ENCODE peak calls at places on chromosomes 4 and X, in seven cellular contexts. One of them, this sample, is unnamed.
A peak's percentile ranks its signal among the peaks of the same experiment; 100 is the strongest.

GRCh38 chr4:87427518-87427868 is 5.1 kb downstream of the NUDT9 start:
- DNase-seq in iPS-NIHi11: no peak
- DNase-seq in HEK293T: no peak
- DNase-seq in stimulated activated CD4-positive, alpha-beta T cell treated with anti-CD3 and anti-CD28 coated beads, Interleukin-2, amount 100 ng/mL, for 24 hours: no peak
- DNase-seq in cardiac fibroblast: no peak
- DNase-seq in upper lobe of right lung: no peak
- DNase-seq in AML-193: no peak
- DNase-seq in this sample: peak; percentile 48

GRCh38 chrX:24479924-24480722 is 15.0 kb downstream of the PDK3 start:
- DNase-seq in AML-193: peak; percentile 70
- DNase-seq in iPS-NIHi11: no peak
- DNase-seq in cardiac fibroblast: no peak
- DNase-seq in upper lobe of right lung: peak; percentile 64
- DNase-seq in stimulated activated CD4-positive, alpha-beta T cell treated with anti-CD3 and anti-CD28 coated beads, Interleukin-2, amount 100 ng/mL, for 24 hours: peak; percentile 66
- DNase-seq in HEK293T: no peak
- DNase-seq in this sample: no peak

GRCh38 chr4:69054578-69055200 is 41.6 kb upstream of the UGT2B7 start:
- DNase-seq in cardiac fibroblast: peak; percentile 95
- DNase-seq in AML-193: no peak
- DNase-seq in iPS-NIHi11: no peak
- DNase-seq in upper lobe of right lung: no peak
- DNase-seq in stimulated activated CD4-positive, alpha-beta T cell treated with anti-CD3 and anti-CD28 coated beads, Interleukin-2, amount 100 ng/mL, for 24 hours: no peak
- DNase-seq in HEK293T: no peak
- DNase-seq in this sample: no peak

GRCh38 chrX:101009086-101009485 is 39.6 kb downstream of the ARL13A start:
- DNase-seq in HEK293T: no peak
- DNase-seq in cardiac fibroblast: peak; percentile 13
- DNase-seq in AML-193: no peak
- DNase-seq in stimulated activated CD4-positive, alpha-beta T cell treated with anti-CD3 and anti-CD28 coated beads, Interleukin-2, amount 100 ng/mL, for 24 hours: no peak
- DNase-seq in iPS-NIHi11: no peak
- DNase-seq in upper lobe of right lung: no peak
- DNase-seq in this sample: no peak

GRCh38 chr4:28313729-28314713 is 1453.4 kb downstream of the STIM2 start:
- DNase-seq in cardiac fibroblast: no peak
- DNase-seq in stimulated activated CD4-positive, alpha-beta T cell treated with anti-CD3 and anti-CD28 coated beads, Interleukin-2, amount 100 ng/mL, for 24 hours: no peak
- DNase-seq in HEK293T: no peak
- DNase-seq in AML-193: no peak
- DNase-seq in upper lobe of right lung: no peak
- DNase-seq in iPS-NIHi11: no peak
- DNase-seq in this sample: no peak

GRCh38 chr4:134708616-134709015 is 507.0 kb upstream of the PABPC4L start:
- DNase-seq in stimulated activated CD4-positive, alpha-beta T cell treated with anti-CD3 and anti-CD28 coated beads, Interleukin-2, amount 100 ng/mL, for 24 hours: no peak
- DNase-seq in iPS-NIHi11: no peak
- DNase-seq in cardiac fibroblast: no peak
- DNase-seq in upper lobe of right lung: no peak
- DNase-seq in AML-193: no peak
- DNase-seq in HEK293T: no peak
- DNase-seq in this sample: peak; percentile 5

GRCh38 chrX:132071260-132071659 is 48.2 kb downstream of the STK26 start:
- DNase-seq in upper lobe of right lung: no peak
- DNase-seq in stimulated activated CD4-positive, alpha-beta T cell treated with anti-CD3 and anti-CD28 coated beads, Interleukin-2, amount 100 ng/mL, for 24 hours: no peak
- DNase-seq in cardiac fibroblast: peak; percentile 36
- DNase-seq in iPS-NIHi11: peak; percentile 5
- DNase-seq in AML-193: peak; percentile 12
- DNase-seq in HEK293T: peak; percentile 30
- DNase-seq in this sample: peak; percentile 9

GRCh38 chr4:74420863-74421262 is 24.1 kb upstream of the AREG start:
- DNase-seq in upper lobe of right lung: no peak
- DNase-seq in stimulated activated CD4-positive, alpha-beta T cell treated with anti-CD3 and anti-CD28 coated beads, Interleukin-2, amount 100 ng/mL, for 24 hours: no peak
- DNase-seq in iPS-NIHi11: no peak
- DNase-seq in AML-193: no peak
- DNase-seq in cardiac fibroblast: no peak
- DNase-seq in HEK293T: no peak
- DNase-seq in this sample: no peak

GRCh38 chrX:77749695-77750094 is 36.3 kb downstream of the ATRX start:
- DNase-seq in upper lobe of right lung: no peak
- DNase-seq in AML-193: no peak
- DNase-seq in iPS-NIHi11: no peak
- DNase-seq in stimulated activated CD4-positive, alpha-beta T cell treated with anti-CD3 and anti-CD28 coated beads, Interleukin-2, amount 100 ng/mL, for 24 hours: no peak
- DNase-seq in cardiac fibroblast: peak; percentile 86
- DNase-seq in HEK293T: no peak
- DNase-seq in this sample: peak; percentile 2

GRCh38 chr4:57094482-57095223 is 15.5 kb downstream of the IGFBP7 start:
- DNase-seq in iPS-NIHi11: no peak
- DNase-seq in stimulated activated CD4-positive, alpha-beta T cell treated with anti-CD3 and anti-CD28 coated beads, Interleukin-2, amount 100 ng/mL, for 24 hours: no peak
- DNase-seq in HEK293T: no peak
- DNase-seq in cardiac fibroblast: peak; percentile 92
- DNase-seq in upper lobe of right lung: no peak
- DNase-seq in AML-193: no peak
- DNase-seq in this sample: peak; percentile 49

GRCh38 chr4:93334003-93334402 is 494.6 kb upstream of the ATOH1 start:
- DNase-seq in upper lobe of right lung: no peak
- DNase-seq in stimulated activated CD4-positive, alpha-beta T cell treated with anti-CD3 and anti-CD28 coated beads, Interleukin-2, amount 100 ng/mL, for 24 hours: no peak
- DNase-seq in HEK293T: no peak
- DNase-seq in cardiac fibroblast: no peak
- DNase-seq in iPS-NIHi11: no peak
- DNase-seq in AML-193: no peak
- DNase-seq in this sample: peak; percentile 8

GRCh38 chr4:25861951-25862410 is 807 bp downstream of the SEL1L3 start:
- DNase-seq in cardiac fibroblast: peak; percentile 60
- DNase-seq in AML-193: no peak
- DNase-seq in iPS-NIHi11: peak; percentile 37
- DNase-seq in HEK293T: peak; percentile 27
- DNase-seq in upper lobe of right lung: no peak
- DNase-seq in stimulated activated CD4-positive, alpha-beta T cell treated with anti-CD3 and anti-CD28 coated beads, Interleukin-2, amount 100 ng/mL, for 24 hours: peak; percentile 41
- DNase-seq in this sample: peak; percentile 71

GRCh38 chrX:24619647-24620046 is 27.5 kb downstream of the PCYT1B start:
- DNase-seq in AML-193: no peak
- DNase-seq in iPS-NIHi11: no peak
- DNase-seq in HEK293T: peak; percentile 12
- DNase-seq in stimulated activated CD4-positive, alpha-beta T cell treated with anti-CD3 and anti-CD28 coated beads, Interleukin-2, amount 100 ng/mL, for 24 hours: no peak
- DNase-seq in upper lobe of right lung: no peak
- DNase-seq in cardiac fibroblast: peak; percentile 73
- DNase-seq in this sample: peak; percentile 8

GRCh38 chr4:169253904-169254303 is 16.9 kb downstream of the SH3RF1 start:
- DNase-seq in upper lobe of right lung: no peak
- DNase-seq in AML-193: no peak
- DNase-seq in iPS-NIHi11: no peak
- DNase-seq in HEK293T: no peak
- DNase-seq in stimulated activated CD4-positive, alpha-beta T cell treated with anti-CD3 and anti-CD28 coated beads, Interleukin-2, amount 100 ng/mL, for 24 hours: no peak
- DNase-seq in cardiac fibroblast: peak; percentile 81
- DNase-seq in this sample: no peak

GRCh38 chr4:13143234-13143633 is 340.9 kb downstream of the RAB28 start:
- DNase-seq in AML-193: no peak
- DNase-seq in stimulated activated CD4-positive, alpha-beta T cell treated with anti-CD3 and anti-CD28 coated beads, Interleukin-2, amount 100 ng/mL, for 24 hours: no peak
- DNase-seq in HEK293T: no peak
- DNase-seq in cardiac fibroblast: no peak
- DNase-seq in upper lobe of right lung: no peak
- DNase-seq in iPS-NIHi11: no peak
- DNase-seq in this sample: peak; percentile 60

GRCh38 chr4:3305610-3306371 is 13.0 kb downstream of the RGS12 start:
- DNase-seq in HEK293T: no peak
- DNase-seq in stimulated activated CD4-positive, alpha-beta T cell treated with anti-CD3 and anti-CD28 coated beads, Interleukin-2, amount 100 ng/mL, for 24 hours: no peak
- DNase-seq in cardiac fibroblast: peak; percentile 17
- DNase-seq in iPS-NIHi11: no peak
- DNase-seq in upper lobe of right lung: peak; percentile 49
- DNase-seq in AML-193: peak; percentile 18
- DNase-seq in this sample: no peak

GRCh38 chrX:14899607-14900006 is 26.4 kb downstream of the MOSPD2 start:
- DNase-seq in stimulated activated CD4-positive, alpha-beta T cell treated with anti-CD3 and anti-CD28 coated beads, Interleukin-2, amount 100 ng/mL, for 24 hours: no peak
- DNase-seq in AML-193: peak; percentile 3
- DNase-seq in iPS-NIHi11: peak; percentile 6
- DNase-seq in cardiac fibroblast: peak; percentile 73
- DNase-seq in upper lobe of right lung: no peak
- DNase-seq in HEK293T: no peak
- DNase-seq in this sample: peak; percentile 8

GRCh38 chr4:185847352-185848078 is 35.5 kb upstream of the SORBS2 start:
- DNase-seq in stimulated activated CD4-positive, alpha-beta T cell treated with anti-CD3 and anti-CD28 coated beads, Interleukin-2, amount 100 ng/mL, for 24 hours: no peak
- DNase-seq in cardiac fibroblast: peak; percentile 89
- DNase-seq in iPS-NIHi11: no peak
- DNase-seq in upper lobe of right lung: no peak
- DNase-seq in AML-193: no peak
- DNase-seq in HEK293T: peak; percentile 8
- DNase-seq in this sample: peak; percentile 73

GRCh38 chrX:19373034-19373891 is 29.5 kb downstream of the PDHA1 start:
- DNase-seq in upper lobe of right lung: no peak
- DNase-seq in cardiac fibroblast: no peak
- DNase-seq in HEK293T: no peak
- DNase-seq in AML-193: no peak
- DNase-seq in iPS-NIHi11: peak; percentile 56
- DNase-seq in stimulated activated CD4-positive, alpha-beta T cell treated with anti-CD3 and anti-CD28 coated beads, Interleukin-2, amount 100 ng/mL, for 24 hours: no peak
- DNase-seq in this sample: peak; percentile 64

GRCh38 chr4:183398298-183399129 is 45.9 kb upstream of the CDKN2AIP start:
- DNase-seq in AML-193: peak; percentile 62
- DNase-seq in upper lobe of right lung: peak; percentile 87
- DNase-seq in cardiac fibroblast: peak; percentile 72
- DNase-seq in iPS-NIHi11: peak; percentile 88
- DNase-seq in HEK293T: peak; percentile 71
- DNase-seq in stimulated activated CD4-positive, alpha-beta T cell treated with anti-CD3 and anti-CD28 coated beads, Interleukin-2, amount 100 ng/mL, for 24 hours: peak; percentile 68
- DNase-seq in this sample: peak; percentile 88

GRCh38 chr4:68129793-68130192 is at the start of gene TMPRSS11F:
- DNase-seq in upper lobe of right lung: no peak
- DNase-seq in stimulated activated CD4-positive, alpha-beta T cell treated with anti-CD3 and anti-CD28 coated beads, Interleukin-2, amount 100 ng/mL, for 24 hours: no peak
- DNase-seq in HEK293T: no peak
- DNase-seq in AML-193: no peak
- DNase-seq in iPS-NIHi11: peak; percentile 11
- DNase-seq in cardiac fibroblast: no peak
- DNase-seq in this sample: no peak

GRCh38 chr4:185656467-185656890 is 121.2 kb upstream of the PDLIM3 start:
- DNase-seq in HEK293T: no peak
- DNase-seq in upper lobe of right lung: peak; percentile 74
- DNase-seq in iPS-NIHi11: peak; percentile 18
- DNase-seq in AML-193: no peak
- DNase-seq in cardiac fibroblast: peak; percentile 71
- DNase-seq in stimulated activated CD4-positive, alpha-beta T cell treated with anti-CD3 and anti-CD28 coated beads, Interleukin-2, amount 100 ng/mL, for 24 hours: no peak
- DNase-seq in this sample: peak; percentile 16

GRCh38 chr4:41991916-41992767 is 1.8 kb downstream of the SLC30A9 start:
- DNase-seq in cardiac fibroblast: peak; percentile 15
- DNase-seq in iPS-NIHi11: no peak
- DNase-seq in upper lobe of right lung: no peak
- DNase-seq in HEK293T: peak; percentile 10
- DNase-seq in AML-193: no peak
- DNase-seq in stimulated activated CD4-positive, alpha-beta T cell treated with anti-CD3 and anti-CD28 coated beads, Interleukin-2, amount 100 ng/mL, for 24 hours: no peak
- DNase-seq in this sample: no peak

GRCh38 chrX:73987166-73987565 is 316.8 kb upstream of the ZCCHC13 start:
- DNase-seq in cardiac fibroblast: peak; percentile 1
- DNase-seq in iPS-NIHi11: no peak
- DNase-seq in stimulated activated CD4-positive, alpha-beta T cell treated with anti-CD3 and anti-CD28 coated beads, Interleukin-2, amount 100 ng/mL, for 24 hours: no peak
- DNase-seq in HEK293T: no peak
- DNase-seq in AML-193: no peak
- DNase-seq in upper lobe of right lung: no peak
- DNase-seq in this sample: no peak

GRCh38 chr4:66649236-66649635 is 896.1 kb downstream of the CENPC start:
- DNase-seq in cardiac fibroblast: no peak
- DNase-seq in stimulated activated CD4-positive, alpha-beta T cell treated with anti-CD3 and anti-CD28 coated beads, Interleukin-2, amount 100 ng/mL, for 24 hours: no peak
- DNase-seq in HEK293T: no peak
- DNase-seq in upper lobe of right lung: no peak
- DNase-seq in iPS-NIHi11: no peak
- DNase-seq in AML-193: no peak
- DNase-seq in this sample: no peak

GRCh38 chr4:38150766-38151165 is 190.6 kb downstream of the PTTG2 start:
- DNase-seq in stimulated activated CD4-positive, alpha-beta T cell treated with anti-CD3 and anti-CD28 coated beads, Interleukin-2, amount 100 ng/mL, for 24 hours: no peak
- DNase-seq in AML-193: no peak
- DNase-seq in HEK293T: no peak
- DNase-seq in iPS-NIHi11: no peak
- DNase-seq in cardiac fibroblast: peak; percentile 49
- DNase-seq in upper lobe of right lung: no peak
- DNase-seq in this sample: no peak